ENCODE peak calls at places on chromosomes 7 and 10, in ten cellular contexts. H is DND-41; X is gastrocnemius medialis; K is Peyer's patch; M is naive thymus-derived CD4-positive, alpha-beta T cell; D is uterus; V is heart right ventricle; P is esophagus muscularis mucosa; R is GM23248; Y is aorta. N is an unnamed sample.

GRCh38 chr10:4546500-4546899 is 279.5 kb upstream of the AKR1E2 start:
- DNase-seq in H (peak; percentile 79), X (no peak), K (no peak), M (peak; percentile 33), D (no peak), V (no peak), P (no peak), R (peak; percentile 77), Y (no peak), N (no peak)

GRCh38 chr7:70006411-70006920 is 408.2 kb downstream of the AUTS2 start:
- DNase-seq in H (peak; percentile 81), X (no peak), K (no peak), M (no peak), D (no peak), V (no peak), P (no peak), R (no peak), Y (no peak), N (no peak)

GRCh38 chr10:59803714-59804113 is 50.5 kb upstream of the MRLN start:
- DNase-seq in H (no peak), X (no peak), K (no peak), M (no peak), D (no peak), V (no peak), P (no peak), R (no peak), Y (no peak), N (no peak)

GRCh38 chr7:2707481-2707880 is 19.5 kb downstream of the AMZ1 start:
- DNase-seq in H (no peak), X (no peak), K (no peak), M (no peak), D (no peak), V (no peak), P (no peak), R (no peak), Y (no peak), N (no peak)

GRCh38 chr7:16660702-16661464 is 14.9 kb downstream of the BZW2 start:
- DNase-seq in H (no peak), X (no peak), K (no peak), M (no peak), D (no peak), V (no peak), P (no peak), R (peak; percentile 44), Y (no peak), N (no peak)

GRCh38 chr10:132939957-132940790 is 2.2 kb downstream of the CFAP46 start:
- DNase-seq in H (no peak), X (no peak), K (no peak), M (peak; percentile 43), D (no peak), V (no peak), P (no peak), R (peak; percentile 76), Y (peak; percentile 80), N (peak; percentile 65)

GRCh38 chr7:102173669-102174068 is 113.0 kb upstream of the SH2B2 start:
- DNase-seq in H (no peak), X (no peak), K (no peak), M (no peak), D (no peak), V (no peak), P (no peak), R (no peak), Y (no peak), N (no peak)

GRCh38 chr10:3324572-3324971 is 152.0 kb upstream of the PITRM1 start:
- DNase-seq in H (no peak), X (no peak), K (no peak), M (no peak), D (no peak), V (no peak), P (no peak), R (peak; percentile 47), Y (no peak), N (no peak)

GRCh38 chr7:115476666-115477065 is 553.9 kb downstream of the TFEC start:
- DNase-seq in H (no peak), X (no peak), K (no peak), M (no peak), D (no peak), V (no peak), P (no peak), R (peak; percentile 23), Y (no peak), N (no peak)

DNA sequence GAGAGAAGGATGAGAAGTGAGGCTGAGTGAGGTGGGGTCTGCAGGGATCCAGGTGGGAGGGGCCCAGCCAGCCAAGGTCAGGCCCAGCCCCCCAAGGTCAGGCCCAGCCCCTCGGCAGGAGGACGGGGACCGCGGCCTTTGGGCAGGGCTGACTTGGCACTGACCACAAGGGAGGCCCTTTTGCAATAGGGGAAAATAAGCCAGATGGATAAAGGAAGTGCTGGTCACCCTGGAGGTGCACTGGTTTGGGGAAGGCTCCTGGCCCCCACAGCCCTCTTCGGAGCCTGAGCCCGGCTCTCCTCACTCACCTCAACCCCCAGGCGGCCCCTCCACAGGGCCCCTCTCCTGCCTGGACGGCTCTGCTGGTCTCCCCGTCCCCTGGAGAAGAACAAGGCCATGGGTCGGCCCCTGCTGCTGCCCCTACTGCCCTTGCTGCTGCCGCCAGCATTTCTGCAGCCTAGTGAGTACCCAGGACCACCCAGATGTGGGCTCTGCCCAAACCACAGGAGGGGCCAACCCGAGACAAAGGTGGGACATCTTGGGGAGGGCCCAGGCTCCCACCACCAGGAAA is at the start of gene PILRA:
- DNase-seq in H (no peak), X (no peak), K (no peak), M (no peak), D (no peak), V (no peak), P (no peak), R (peak; percentile 49), Y (no peak), N (no peak)
- H3K4me1 ChIP-seq in H (peaks cover 13% of the 10 kb centered on the region), X (no peaks in the 10 kb centered on the region), K (peaks cover 9% of the 10 kb centered on the region), M (no peaks in the 10 kb centered on the region), D (no peaks in the 10 kb centered on the region), V (peaks cover 10% of the 10 kb centered on the region), P (peaks cover 14% of the 10 kb centered on the region), R (peaks cover 3% of the 10 kb centered on the region), Y (no peaks in the 10 kb centered on the region), N (peaks cover under 1% of the 10 kb centered on the region)

DNA sequence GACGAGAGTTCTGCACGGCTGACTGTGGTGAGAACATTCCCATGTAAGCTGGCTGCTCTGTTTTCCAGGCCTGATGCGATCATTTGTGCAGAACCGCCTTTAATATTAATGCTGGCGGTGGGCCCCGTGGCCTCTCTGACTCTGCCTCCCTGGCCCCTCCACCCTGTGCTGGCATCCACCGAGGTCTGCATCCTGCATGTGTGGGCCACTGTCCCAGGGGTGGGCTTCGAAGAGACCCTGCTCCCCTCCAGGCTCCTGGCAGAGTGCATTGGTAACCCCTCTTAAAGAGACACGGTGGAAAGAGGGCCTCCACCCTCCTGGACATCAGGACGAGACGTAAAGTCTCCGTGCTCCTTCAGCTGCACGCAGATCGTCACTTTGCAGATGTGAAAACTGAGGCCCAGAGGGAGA is 67.3 kb upstream of the FAM20C start:
- DNase-seq in H (no peak), X (no peak), K (no peak), M (no peak), D (no peak), V (no peak), P (no peak), R (no peak), Y (no peak), N (no peak)
- H3K4me1 ChIP-seq in H (no peaks in the 10 kb centered on the region), X (peaks cover 9% of the 10 kb centered on the region), K (peaks cover 3% of the 10 kb centered on the region), M (no peaks in the 10 kb centered on the region), D (no peaks in the 10 kb centered on the region), V (peaks cover 20% of the 10 kb centered on the region), P (peaks cover 18% of the 10 kb centered on the region), R (peaks cover 9% of the 10 kb centered on the region), Y (no peaks in the 10 kb centered on the region), N (no peaks in the 10 kb centered on the region)

DNA sequence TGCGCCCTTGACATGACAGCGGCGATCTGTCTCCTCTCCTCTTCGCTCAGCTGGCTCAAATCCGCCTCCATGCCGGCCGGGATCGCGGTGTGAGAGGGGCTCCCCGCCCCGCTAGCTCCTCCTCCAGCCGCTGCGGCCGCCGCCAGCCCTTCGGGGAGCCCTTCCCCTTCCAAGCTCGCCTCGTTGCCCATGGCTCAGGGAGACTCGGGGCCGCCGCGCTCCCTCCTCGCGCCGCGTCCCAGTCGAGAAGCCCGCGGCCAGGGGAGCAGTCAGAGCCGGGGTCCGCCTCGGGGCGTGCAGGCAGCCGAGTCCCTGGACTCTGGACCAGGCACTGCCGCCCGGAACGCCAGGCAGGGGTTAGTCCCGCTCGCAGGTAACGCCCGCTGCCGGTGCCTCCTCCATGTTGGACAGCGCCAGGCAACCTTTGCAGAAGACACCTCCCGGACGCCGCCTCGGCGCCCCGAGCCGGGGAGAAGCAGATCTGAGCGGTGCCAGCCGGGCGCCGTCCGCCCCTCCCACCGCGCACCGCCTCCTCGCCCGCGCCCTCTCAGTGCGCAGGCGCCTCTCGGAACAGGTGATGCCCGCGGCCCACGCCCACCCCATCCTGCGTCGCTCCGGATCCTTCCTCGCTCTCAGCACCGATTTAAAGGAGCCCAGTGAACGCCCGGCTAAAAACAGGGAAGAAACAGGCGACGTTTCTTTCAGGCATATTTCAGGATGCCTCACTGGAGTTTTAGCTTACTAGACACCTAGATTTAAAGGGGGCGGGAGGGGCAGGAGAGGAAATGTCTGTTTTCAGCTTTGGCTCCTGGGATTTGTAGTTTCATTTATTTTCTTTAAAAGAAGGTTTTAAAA is at the start of gene PCLO:
- DNase-seq in H (no peak), X (peak; percentile 18), K (peak; percentile 91), M (peak; percentile 71), D (peak; percentile 31), V (peak; percentile 48), P (no peak), R (peak; percentile 53), Y (peak; percentile 77), N (peak; percentile 88)
- H3K4me1 ChIP-seq in H (no peaks in the 10 kb centered on the region), X (no peaks in the 10 kb centered on the region), K (peaks cover 6% of the 10 kb centered on the region), M (no peaks in the 10 kb centered on the region), D (no peaks in the 10 kb centered on the region), V (no peaks in the 10 kb centered on the region), P (peaks cover 18% of the 10 kb centered on the region), R (no peaks in the 10 kb centered on the region), Y (no peaks in the 10 kb centered on the region), N (no peaks in the 10 kb centered on the region)

GRCh38 chr10:103123282-103124033 is 69.6 kb downstream of the NT5C2 start:
- DNase-seq in H (no peak), X (no peak), K (no peak), M (no peak), D (no peak), V (no peak), P (no peak), R (no peak), Y (no peak), N (no peak)

GRCh38 chr10:103117247-103117646 is 75.8 kb downstream of the NT5C2 start:
- DNase-seq in H (no peak), X (no peak), K (no peak), M (no peak), D (no peak), V (no peak), P (no peak), R (no peak), Y (no peak), N (no peak)

GRCh38 chr10:103124420-103125096 is 68.5 kb downstream of the NT5C2 start:
- DNase-seq in H (no peak), X (no peak), K (no peak), M (no peak), D (no peak), V (no peak), P (no peak), R (no peak), Y (no peak), N (no peak)

GRCh38 chr10:103120977-103121735 is 71.9 kb downstream of the NT5C2 start:
- DNase-seq in H (no peak), X (no peak), K (no peak), M (no peak), D (no peak), V (no peak), P (no peak), R (peak; percentile 47), Y (no peak), N (peak; percentile 18)

DNA sequence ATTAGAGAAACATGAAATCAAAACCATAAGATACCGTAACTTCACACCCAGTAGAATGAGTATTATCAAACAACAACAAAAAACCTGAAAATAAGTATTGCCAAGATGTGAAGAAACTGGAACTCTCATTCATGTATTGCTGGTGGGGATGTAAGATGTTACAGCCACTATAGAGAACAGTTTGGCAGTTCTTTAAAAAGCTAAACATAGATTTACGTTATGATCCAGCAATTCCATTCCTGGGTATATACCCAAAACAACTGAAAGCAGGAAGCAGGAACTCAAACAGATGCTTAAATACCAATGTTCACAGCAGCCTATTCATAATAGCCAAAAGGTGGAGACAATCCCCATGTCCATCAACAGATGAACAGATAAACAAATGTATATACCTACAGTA is 72.5 kb downstream of the NT5C2 start:
- DNase-seq in H (no peak), X (no peak), K (no peak), M (no peak), D (no peak), V (no peak), P (no peak), R (no peak), Y (no peak), N (no peak)
- H3K4me1 ChIP-seq in H (peaks cover under 1% of the 10 kb centered on the region), X (peaks cover 87% of the 10 kb centered on the region), K (peaks cover 21% of the 10 kb centered on the region), M (no peaks in the 10 kb centered on the region), D (peaks cover 6% of the 10 kb centered on the region), V (peaks cover 62% of the 10 kb centered on the region), P (peaks cover 82% of the 10 kb centered on the region), R (peaks cover 24% of the 10 kb centered on the region), Y (peaks cover 8% of the 10 kb centered on the region), N (peaks cover 5% of the 10 kb centered on the region)